ENCODE peak calls at places on chromosome 11, in five cellular contexts. U, N, A, I and W are unnamed samples.

GRCh38 chr11:61364012-61364396 is 1.8 kb downstream of the TMEM138 start:
- DNase-seq in I (no peak), A (no peak), N (no peak), U (no peak), W (no peak)

GRCh38 chr11:22207162-22207561 is 14.3 kb downstream of the ANO5 start:
- DNase-seq in N (no peak), A (no peak), U (no peak), I (no peak), W (no peak)

GRCh38 chr11:82229346-82229745 is 504.3 kb downstream of the FAM181B start:
- DNase-seq in N (no peak), I (no peak), U (no peak), A (no peak), W (no peak)

GRCh38 chr11:126766425-126766824 is 234.1 kb downstream of the KIRREL3 start:
- DNase-seq in N (peak), U (no peak), I (no peak), A (no peak), W (no peak)

GRCh38 chr11:11345099-11345498 is 8.0 kb downstream of the CSNK2A3 start:
- DNase-seq in I (no peak), A (no peak), U (no peak), N (no peak), W (no peak)

GRCh38 chr11:41316726-41317125 is 142.7 kb downstream of the LRRC4C start:
- DNase-seq in U (no peak), I (no peak), N (no peak), A (no peak), W (no peak)

GRCh38 chr11:118172356-118172755 is 4.1 kb downstream of the SCN2B start:
- DNase-seq in U (no peak), A (no peak), I (no peak), N (no peak), W (no peak)

GRCh38 chr11:75858042-75858441 is 43.0 kb downstream of the UVRAG start:
- DNase-seq in U (no peak), I (no peak), N (no peak), A (no peak), W (no peak)

GRCh38 chr11:126336646-126337045 is 18.8 kb upstream of the ST3GAL4 start:
- DNase-seq in U (no peak), A (no peak), N (no peak), I (no peak), W (no peak)

GRCh38 chr11:44149651-44150050 is 54.2 kb downstream of the EXT2 start:
- DNase-seq in N (no peak), U (no peak), A (no peak), I (no peak), W (no peak)

GRCh38 chr11:28366549-28367341 is 258.6 kb downstream of the METTL15 start:
- DNase-seq in A (no peak), I (no peak), N (no peak), U (no peak), W (no peak)

GRCh38 chr11:121596195-121597145 is 143.7 kb upstream of the SORL1-AS1 start:
- DNase-seq in A (no peak), I (no peak), U (no peak), N (no peak), W (no peak)

GRCh38 chr11:131666617-131667016 is 296.2 kb downstream of the NTM start:
- DNase-seq in A (no peak), U (no peak), N (no peak), I (no peak), W (no peak)

GRCh38 chr11:96136623-96137313 is 206.2 kb downstream of the MAML2 start:
- DNase-seq in U (no peak), A (no peak), I (no peak), N (no peak), W (no peak)

GRCh38 chr11:2789791-2790580 is 90.2 kb upstream of the KCNQ1OT1 start:
- DNase-seq in I (peak), N (peak), U (no peak), A (peak), W (peak)

GRCh38 chr11:94201004-94201465 is 72.4 kb downstream of the PANX1 start:
- DNase-seq in A (no peak), I (no peak), U (no peak), N (no peak), W (no peak)

DNA sequence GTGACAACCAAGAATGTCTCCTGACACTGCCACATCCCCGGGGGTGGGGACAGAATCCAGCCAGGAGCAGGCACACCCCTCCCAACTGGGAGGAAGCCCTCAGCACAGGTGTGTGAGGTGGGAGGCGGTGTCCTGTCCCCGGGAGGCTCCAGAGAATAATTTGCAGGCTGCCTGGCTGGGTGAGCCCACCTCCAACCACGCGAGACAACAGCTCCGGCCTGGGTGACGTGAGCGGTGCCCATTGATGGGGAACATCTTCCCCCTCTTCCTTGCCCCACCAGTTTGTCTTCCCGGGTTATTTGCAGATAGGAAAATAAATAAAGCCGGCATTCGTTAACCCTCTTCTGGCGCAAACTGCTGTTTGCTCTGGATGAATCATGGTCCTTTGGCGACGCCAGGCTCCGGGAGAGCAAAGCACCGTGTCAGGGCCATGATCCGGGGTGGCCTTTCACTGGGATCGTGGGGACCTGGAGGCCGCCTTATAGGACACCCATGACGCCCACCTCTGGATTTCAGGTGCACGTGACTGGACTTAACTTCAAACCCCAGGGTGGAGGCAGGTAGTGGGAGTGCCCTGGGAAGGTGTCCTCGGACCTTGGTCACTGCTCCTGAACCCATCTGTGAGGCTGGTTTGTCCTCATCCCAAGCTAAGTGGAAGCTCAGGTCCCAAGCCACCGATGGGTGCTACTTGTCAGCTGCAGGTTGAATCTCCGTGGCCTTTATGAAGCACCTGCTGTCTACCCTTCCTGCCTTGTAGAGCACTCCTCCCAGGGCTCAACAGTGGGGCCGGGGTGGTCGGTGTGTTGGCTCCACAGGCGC is 13.9 kb downstream of the CCND1 start:
- DNase-seq in U (no peak), A (no peak), N (peak), I (no peak), W (no peak)
- TF ChIP-seq CTCF in U (no peak), A (no peak), N (no peak), I (no peak), W (no peak)

DNA sequence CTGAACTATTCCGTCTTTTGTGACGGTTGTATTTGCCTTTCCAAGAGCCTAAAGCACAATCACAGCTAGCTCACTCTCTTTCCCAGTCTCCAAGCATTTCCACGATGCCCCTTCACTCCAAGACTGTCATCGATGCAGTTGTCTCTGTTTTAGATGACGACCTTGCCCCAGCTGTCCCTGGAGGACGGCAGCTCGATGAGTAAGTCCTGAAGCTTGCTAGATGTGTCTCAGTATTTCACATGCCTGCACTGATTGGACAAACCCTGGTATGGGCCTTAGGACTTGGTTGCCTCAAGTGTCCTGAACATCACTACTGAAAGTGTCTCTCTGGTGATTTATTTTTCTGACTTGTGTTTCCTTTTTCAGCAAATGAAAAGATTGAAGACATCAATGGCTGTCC is 129.9 kb downstream of the NAV2 start:
- DNase-seq in N (no peak), U (no peak), A (no peak), I (no peak), W (no peak)
- TF ChIP-seq CTCF in N (no peak), U (no peak), A (no peak), I (no peak), W (no peak)

DNA sequence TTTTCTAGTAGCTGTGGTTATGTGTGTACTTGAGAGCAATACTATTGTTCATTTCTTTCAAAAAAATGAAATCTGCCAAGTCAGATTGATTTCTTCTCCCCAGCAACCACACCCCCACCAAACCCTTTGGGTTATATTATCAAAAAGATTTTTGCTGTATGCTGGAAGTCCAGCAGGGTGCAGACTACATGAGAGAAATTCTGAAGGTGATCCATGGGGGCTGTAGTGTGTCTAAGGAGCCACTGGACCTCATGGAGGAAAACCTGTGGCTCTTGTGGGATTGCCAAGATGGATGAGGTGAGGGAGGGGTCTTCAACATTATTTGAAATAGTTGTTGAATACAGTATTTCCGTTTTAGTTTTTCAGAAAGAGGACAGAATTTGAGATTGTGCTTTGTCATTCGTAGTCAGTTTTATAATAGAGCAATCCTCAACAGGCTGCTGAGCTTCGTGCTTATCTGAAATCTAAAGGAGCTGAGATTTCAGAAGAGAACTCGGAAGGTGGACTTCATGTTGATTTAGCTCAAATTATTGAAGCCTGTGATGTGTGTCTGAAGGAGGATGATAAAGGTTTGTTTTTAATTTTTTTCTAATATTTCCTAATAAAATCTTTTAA is 3.1 kb downstream of the EIF3M start:
- DNase-seq in N (no peak), I (no peak), U (no peak), A (no peak), W (no peak)
- TF ChIP-seq CTCF in N (no peak), I (peak), U (no peak), A (no peak), W (no peak)

DNA sequence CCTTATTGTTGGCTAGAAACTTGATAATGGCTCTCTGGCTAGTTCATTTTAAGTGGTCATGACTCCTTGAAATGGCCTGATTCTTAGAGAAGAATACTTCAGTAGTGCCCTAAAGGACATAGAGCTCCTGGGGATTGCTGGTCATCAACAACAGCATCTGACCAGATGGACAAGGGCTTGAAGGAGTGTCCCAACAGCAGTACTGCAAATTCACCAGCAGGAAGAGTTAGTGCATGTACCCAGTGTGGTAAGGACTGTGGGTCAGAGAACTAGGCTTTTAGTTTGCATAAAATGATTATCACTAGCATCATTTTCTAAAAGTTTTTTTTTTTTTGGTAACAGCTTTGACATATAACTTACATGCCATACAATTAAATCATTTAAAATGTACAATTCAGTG is 39.5 kb upstream of the CUL5 start:
- DNase-seq in U (no peak), A (no peak), I (no peak), N (no peak), W (no peak)
- TF ChIP-seq CTCF in U (no peak), A (no peak), I (no peak), N (no peak), W (no peak)

DNA sequence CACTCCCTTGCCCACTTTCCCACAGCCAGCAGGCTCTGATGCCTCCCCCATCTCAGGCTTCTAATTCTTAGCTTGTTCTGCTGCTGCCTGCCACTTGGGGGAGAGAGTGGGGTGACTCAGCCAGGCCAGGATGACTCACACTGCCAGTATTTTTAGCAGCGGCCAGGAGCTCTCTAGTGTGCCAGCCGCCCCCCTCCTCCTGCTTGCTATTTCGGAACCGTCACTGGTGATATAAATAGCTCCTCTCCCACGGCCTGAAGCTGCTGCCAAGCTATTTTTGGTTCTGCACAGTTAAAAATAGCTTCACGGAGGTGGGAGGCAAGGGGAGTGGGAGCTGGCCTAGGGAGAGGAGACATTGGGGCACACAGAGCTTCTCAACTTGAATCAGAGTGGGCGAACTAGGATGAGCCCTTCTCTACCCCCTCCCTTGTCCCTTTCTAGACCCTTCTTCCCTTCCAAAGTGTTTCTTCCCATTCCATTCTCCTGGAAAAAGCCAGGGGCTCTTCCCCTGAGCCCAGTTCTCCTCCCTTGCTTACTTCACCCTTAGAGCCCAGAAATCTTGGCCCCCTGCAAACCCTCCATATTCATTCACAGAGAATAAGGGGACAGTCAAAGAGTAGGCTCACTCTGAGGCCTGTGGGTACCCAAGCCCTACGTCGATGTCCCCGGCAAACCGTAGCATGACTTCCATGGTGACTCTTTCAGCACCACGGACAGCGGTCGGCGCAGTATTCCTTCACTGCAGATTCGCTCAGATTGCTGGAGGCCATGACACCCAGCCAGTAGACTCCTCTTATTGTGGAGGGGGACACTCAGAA is 2.5 kb upstream of the NPAS4 start:
- DNase-seq in A (peak), I (peak), N (peak), U (peak), W (peak)
- TF ChIP-seq CTCF in A (peak), I (peak), N (no peak), U (no peak), W (peak)